ENCODE peak calls at places on chromosomes 16 and 17, in nine cellular contexts. I is tibial nerve, S is AG04449, M is choroid plexus epithelial cell, G is mesothelial cell of epicardium, K is heart right ventricle, L is adrenal gland, Z is HFFc6, X is hepatocyte. B is an unnamed sample.

GRCh38 chr16:17668411-17668810 is 197.7 kb upstream of the XYLT1 start:
- DNase-seq in I (no peak), S (no peak), M (no peak), G (no peak), K (no peak), L (no peak), Z (no peak), X (no peak), B (no peak)

GRCh38 chr17:40023590-40024292 is 8.5 kb downstream of the CSF3 start:
- DNase-seq in I (no peak), S (no peak), M (no peak), G (no peak), K (peak), L (peak), Z (no peak), X (peak), B (no peak)

GRCh38 chr16:11308493-11309283 is 27.6 kb upstream of the PRM1 start:
- DNase-seq in I (no peak), S (no peak), M (no peak), G (no peak), K (no peak), L (no peak), Z (no peak), X (no peak), B (no peak)

GRCh38 chr16:23516366-23517137 is 6.3 kb upstream of the GGA2 start:
- DNase-seq in I (no peak), S (no peak), M (no peak), G (no peak), K (no peak), L (no peak), Z (no peak), X (no peak), B (no peak)

GRCh38 chr17:50364715-50365114 is 8.3 kb downstream of the MRPL27 start:
- DNase-seq in I (no peak), S (no peak), M (peak), G (no peak), K (no peak), L (peak), Z (peak), X (peak), B (no peak)

GRCh38 chr16:79307214-79307613 is 293.3 kb downstream of the MAF start:
- DNase-seq in I (peak), S (no peak), M (no peak), G (no peak), K (peak), L (peak), Z (no peak), X (no peak), B (no peak)

GRCh38 chr16:56611281-56611833 is 3.0 kb downstream of the MT2A start:
- DNase-seq in I (peak), S (no peak), M (peak), G (no peak), K (peak), L (peak), Z (no peak), X (no peak), B (no peak)

GRCh38 chr17:2171725-2172446 is 117.0 kb downstream of the HIC1 start:
- DNase-seq in I (peak), S (peak), M (peak), G (peak), K (peak), L (peak), Z (peak), X (peak), B (no peak)

GRCh38 chr16:85601730-85602401 is 11.3 kb upstream of the GSE1 start:
- DNase-seq in I (no peak), S (no peak), M (no peak), G (no peak), K (no peak), L (peak), Z (no peak), X (no peak), B (no peak)

GRCh38 chr17:35543856-35544255 is 6.4 kb upstream of the SLFN12L start:
- DNase-seq in I (no peak), S (no peak), M (peak), G (no peak), K (no peak), L (no peak), Z (peak), X (no peak), B (no peak)

GRCh38 chr17:55584055-55584685 is 72.9 kb upstream of the SMIM36 start:
- DNase-seq in I (no peak), S (no peak), M (peak), G (no peak), K (no peak), L (no peak), Z (peak), X (no peak), B (no peak)

GRCh38 chr16:89764711-89765201 is 43.4 kb downstream of the ZNF276 start:
- DNase-seq in I (peak), S (no peak), M (peak), G (no peak), K (peak), L (peak), Z (no peak), X (no peak), B (no peak)

GRCh38 chr17:13961262-13961661 is 108.0 kb upstream of the COX10 start:
- DNase-seq in I (no peak), S (no peak), M (no peak), G (no peak), K (no peak), L (no peak), Z (no peak), X (no peak), B (no peak)

GRCh38 chr16:14028207-14028606 is 42.9 kb upstream of the MRTFB start:
- DNase-seq in I (no peak), S (no peak), M (no peak), G (no peak), K (no peak), L (no peak), Z (no peak), X (no peak), B (no peak)

GRCh38 chr16:2429771-2430663 is 770 bp downstream of the CCNF start:
- DNase-seq in I (no peak), S (no peak), M (peak), G (no peak), K (no peak), L (no peak), Z (no peak), X (peak), B (no peak)

GRCh38 chr17:28086519-28086918 is 44.0 kb downstream of the NLK start:
- DNase-seq in I (no peak), S (no peak), M (peak), G (no peak), K (no peak), L (no peak), Z (peak), X (no peak), B (no peak)

GRCh38 chr17:45223541-45224528 is 2.1 kb downstream of the FMNL1 start:
- DNase-seq in I (no peak), S (no peak), M (no peak), G (no peak), K (no peak), L (no peak), Z (no peak), X (no peak), B (no peak)
- TF ChIP-seq CTCF in I (no peak), S (no peak), M (no peak), G (no peak), K (no peak), L (no peak), Z (no peak), X (no peak), B (no peak)

GRCh38 chr17:68292689-68293040 is 1.4 kb downstream of the ARSG start:
- DNase-seq in I (no peak), S (no peak), M (no peak), G (no peak), K (no peak), L (no peak), Z (no peak), X (no peak), B (no peak)
- TF ChIP-seq CTCF in I (no peak), S (no peak), M (no peak), G (no peak), K (no peak), L (no peak), Z (no peak), X (no peak), B (no peak)

DNA sequence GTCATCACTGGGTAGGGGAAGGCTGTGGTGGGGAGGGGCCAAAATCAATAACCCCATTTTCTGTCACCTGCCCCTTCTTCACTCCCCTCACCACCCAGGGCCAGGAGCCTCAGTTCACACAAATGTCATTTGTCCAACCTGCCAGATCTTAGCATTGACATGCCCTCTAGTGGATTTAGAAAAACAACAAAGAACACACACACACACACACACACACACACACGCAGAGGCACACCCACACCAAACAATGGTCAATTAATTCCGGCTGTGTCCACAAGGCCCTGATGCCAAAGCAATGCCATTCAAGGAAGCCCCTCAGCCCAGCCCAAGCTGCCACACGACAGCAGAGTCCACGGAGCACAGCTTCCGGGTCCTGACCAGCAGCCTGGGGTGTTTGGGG is 68.4 kb downstream of the NOG start:
- DNase-seq in I (no peak), S (no peak), M (no peak), G (no peak), K (no peak), L (no peak), Z (peak), X (no peak), B (no peak)
- TF ChIP-seq CTCF in I (no peak), S (no peak), M (no peak), G (no peak), K (no peak), L (no peak), Z (no peak), X (no peak), B (no peak)

DNA sequence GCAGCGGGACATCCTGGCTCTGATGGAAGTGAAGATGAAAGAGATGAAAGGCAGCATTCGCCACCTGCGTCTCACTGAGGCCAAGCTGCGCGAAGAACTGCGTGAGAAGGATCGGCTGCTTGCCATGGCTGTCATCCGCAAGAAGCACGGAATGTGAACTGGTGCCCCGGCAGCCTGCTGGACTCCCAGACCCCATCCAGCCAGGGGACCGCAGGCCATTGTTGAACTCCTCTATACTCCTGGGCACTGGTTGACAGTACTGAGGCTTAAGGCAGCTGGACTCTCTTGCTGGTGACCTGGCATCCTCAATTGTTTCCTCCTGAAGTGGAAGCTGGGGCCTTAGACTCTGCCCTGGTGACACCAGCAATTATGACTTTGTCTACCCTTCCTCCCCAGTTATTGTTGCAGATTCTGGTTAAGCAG is 1.2 kb downstream of the THAP11 start:
- DNase-seq in I (no peak), S (no peak), M (no peak), G (no peak), K (no peak), L (no peak), Z (peak), X (no peak), B (no peak)
- TF ChIP-seq CTCF in I (no peak), S (no peak), M (no peak), G (no peak), K (no peak), L (no peak), Z (no peak), X (no peak), B (no peak)

DNA sequence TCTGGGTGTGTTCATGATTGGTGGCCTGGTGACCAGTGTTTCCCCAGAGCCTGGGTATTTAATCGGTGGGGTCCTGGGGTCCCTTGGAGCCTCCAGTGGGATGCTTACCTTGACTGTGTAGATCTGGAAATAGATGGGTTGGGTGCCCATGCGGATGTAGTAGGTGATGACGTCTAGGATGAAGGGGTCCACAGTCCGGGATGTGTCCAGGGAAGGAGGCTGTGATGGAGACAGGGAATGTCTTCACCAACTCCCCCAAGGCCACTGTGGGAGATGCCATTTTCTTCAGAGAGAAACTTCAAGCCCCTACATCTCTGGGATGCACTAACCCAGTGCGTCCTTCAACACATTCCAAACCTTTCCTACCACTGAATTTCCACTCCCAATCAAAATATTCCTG is 24.1 kb upstream of the MFSD6L start:
- DNase-seq in I (no peak), S (no peak), M (no peak), G (peak), K (no peak), L (no peak), Z (no peak), X (no peak), B (peak)
- TF ChIP-seq CTCF in I (no peak), S (no peak), M (no peak), G (no peak), K (no peak), L (no peak), Z (no peak), X (no peak), B (no peak)

DNA sequence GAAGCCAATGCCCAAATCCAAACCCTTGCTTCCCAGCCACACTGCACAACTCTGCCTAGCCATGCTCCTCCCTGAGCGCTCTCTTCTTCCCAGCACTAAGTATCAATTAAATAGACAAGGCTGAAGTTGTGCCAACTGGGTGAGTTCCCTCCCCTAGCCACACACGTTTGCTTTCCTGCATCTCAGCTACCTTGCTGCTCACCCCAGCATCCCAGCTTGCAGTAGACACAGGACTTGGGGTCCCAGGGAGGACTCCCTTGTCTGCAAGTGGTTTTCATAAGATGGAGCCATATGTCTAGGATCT is 4.9 kb downstream of the CCDC182 start:
- DNase-seq in I (no peak), S (no peak), M (no peak), G (no peak), K (no peak), L (no peak), Z (no peak), X (no peak), B (no peak)
- TF ChIP-seq CTCF in I (no peak), S (no peak), M (no peak), G (no peak), K (no peak), L (no peak), Z (no peak), X (no peak), B (no peak)

DNA sequence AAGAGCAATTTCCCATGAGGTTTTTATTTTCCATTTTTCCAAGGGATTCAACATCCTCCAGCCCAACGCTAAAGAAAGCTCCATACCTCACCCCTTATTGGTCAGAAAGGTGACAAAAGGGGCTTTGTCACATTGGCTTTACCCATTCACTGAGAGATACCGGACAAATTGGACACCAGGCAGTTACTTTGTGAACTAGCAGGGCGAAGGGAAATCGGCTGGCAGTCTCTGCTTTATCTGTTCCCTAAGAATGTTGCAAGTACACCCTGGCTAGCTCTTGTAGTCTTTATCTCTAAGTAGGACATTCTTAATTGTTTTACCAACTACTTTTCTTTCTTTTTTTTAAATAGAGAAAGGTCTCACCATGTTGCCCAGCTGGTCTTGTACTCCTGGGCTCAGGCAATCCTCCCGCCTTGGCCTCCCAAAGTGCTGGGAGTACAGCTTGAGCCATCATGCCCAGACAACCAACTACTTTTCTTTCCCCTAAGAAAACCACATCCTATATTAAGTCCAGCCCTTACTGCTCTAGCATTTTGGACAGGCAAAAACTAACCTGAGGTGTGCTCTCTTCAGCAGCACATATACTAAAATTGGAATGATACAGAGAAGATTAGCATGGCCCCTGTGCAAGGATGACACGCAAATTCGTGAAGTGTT is 16.8 kb downstream of the PRPSAP1 start:
- DNase-seq in I (no peak), S (no peak), M (no peak), G (no peak), K (no peak), L (no peak), Z (no peak), X (no peak), B (no peak)
- TF ChIP-seq CTCF in I (no peak), S (no peak), M (no peak), G (no peak), K (no peak), L (no peak), Z (no peak), X (no peak), B (no peak)

GRCh38 chr17:81927653-81928496 is at the start of gene MAFG:
- DNase-seq in I (peak), S (no peak), M (peak), G (peak), K (peak), L (peak), Z (peak), X (peak), B (peak)
- TF ChIP-seq CTCF in I (no peak), S (peak), M (peak), G (peak), K (no peak), L (no peak), Z (peak), X (peak), B (peak)

GRCh38 chr17:17216776-17217175 is 10.6 kb upstream of the PLD6 start:
- DNase-seq in I (no peak), S (no peak), M (no peak), G (no peak), K (no peak), L (no peak), Z (no peak), X (no peak), B (no peak)
- TF ChIP-seq CTCF in I (no peak), S (no peak), M (no peak), G (no peak), K (no peak), L (no peak), Z (no peak), X (no peak), B (no peak)

DNA sequence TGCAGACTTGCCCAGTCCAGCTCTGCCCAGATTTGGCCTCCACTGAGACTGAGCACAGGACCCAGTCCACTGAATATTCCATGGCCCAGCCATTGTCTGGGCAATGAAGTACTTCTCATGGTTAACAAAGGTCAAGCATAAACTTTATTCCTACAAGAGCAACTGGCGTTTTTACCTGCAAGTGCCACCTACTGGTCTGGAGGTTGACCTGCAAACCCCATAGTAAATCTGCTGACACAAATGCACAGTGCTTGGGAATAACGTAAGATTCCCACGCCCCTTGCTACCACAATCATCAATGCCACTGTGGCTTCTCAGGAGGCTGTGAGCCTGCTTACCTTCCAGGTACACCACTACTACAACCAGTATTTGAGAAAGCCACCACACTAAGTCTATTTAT is 170.2 kb downstream of the CEP112 start:
- DNase-seq in I (no peak), S (no peak), M (no peak), G (no peak), K (no peak), L (no peak), Z (no peak), X (no peak), B (no peak)
- TF ChIP-seq CTCF in I (no peak), S (no peak), M (no peak), G (no peak), K (no peak), L (no peak), Z (peak), X (no peak), B (no peak)